ENCODE peak calls at places on chromosome 5, in six cellular contexts. D is cardiac muscle cell; A is body of pancreas; N is effector memory CD4-positive, alpha-beta T cell; G is mesenchymal stem cell; E is A549. L is an unnamed sample.

GRCh38 chr5:165130656-165131055 is 1625.2 kb downstream of the MAT2B start:
- DNase-seq in D (no peak), A (no peak), E (no peak), G (no peak), N (no peak), L (no peak)

GRCh38 chr5:141260458-141261237 is 15.5 kb downstream of the PCDHB15 start:
- DNase-seq in D (peak; percentile 3), E (peak; percentile 31), A (no peak), N (no peak), G (peak; percentile 26), L (no peak)

GRCh38 chr5:14261237-14261636 is 118.1 kb downstream of the TRIO start:
- DNase-seq in N (no peak), A (no peak), D (no peak), E (no peak), G (no peak), L (no peak)

GRCh38 chr5:8184455-8185063 is 315.6 kb downstream of the MTRR start:
- DNase-seq in D (peak; percentile 24), G (no peak), A (peak; percentile 63), N (no peak), E (peak; percentile 37), L (peak; percentile 50)

GRCh38 chr5:65855758-65856157 is 70.6 kb upstream of the ERBIN start:
- DNase-seq in A (no peak), D (no peak), E (no peak), N (no peak), G (no peak), L (no peak)

GRCh38 chr5:72369301-72370079 is 49.3 kb downstream of the PTCD2 start:
- DNase-seq in A (no peak), E (no peak), N (no peak), D (no peak), G (no peak), L (no peak)

GRCh38 chr5:169745441-169746146 is 108.5 kb downstream of the DOCK2 start:
- DNase-seq in N (no peak), G (peak; percentile 71), A (no peak), E (no peak), D (peak; percentile 50), L (no peak)

GRCh38 chr5:14149672-14150053 is 6.5 kb downstream of the TRIO start:
- DNase-seq in E (no peak), N (no peak), G (no peak), D (no peak), A (no peak), L (no peak)

GRCh38 chr5:89628876-89629635 is 746.1 kb upstream of the MEF2C start:
- DNase-seq in E (no peak), A (no peak), N (no peak), D (peak; percentile 8), G (peak; percentile 3), L (no peak)

GRCh38 chr5:77312411-77312810 is 101.9 kb downstream of the PDE8B start:
- DNase-seq in A (no peak), G (peak; percentile 68), E (peak; percentile 7), D (peak; percentile 47), N (no peak), L (no peak)

GRCh38 chr5:77882670-77883257 is 106.6 kb upstream of the TBCA start:
- DNase-seq in A (no peak), D (peak; percentile 85), E (peak; percentile 57), N (no peak), G (peak; percentile 57), L (no peak)

GRCh38 chr5:132134384-132134783 is 60.8 kb downstream of the CSF2 start:
- DNase-seq in E (peak; percentile 24), N (no peak), G (peak; percentile 31), D (peak; percentile 40), A (no peak), L (no peak)

GRCh38 chr5:33530183-33530962 is 89.6 kb downstream of the TARS1 start:
- DNase-seq in G (no peak), N (no peak), E (no peak), D (no peak), A (no peak), L (no peak)

GRCh38 chr5:92328584-92329259 is 945.6 kb upstream of the ARRDC3 start:
- DNase-seq in A (no peak), G (no peak), D (no peak), N (no peak), E (no peak), L (no peak)

GRCh38 chr5:56918054-56918453 is 8.7 kb downstream of the SETD9 start:
- DNase-seq in E (no peak), N (no peak), A (no peak), D (no peak), G (no peak), L (peak; percentile 34)

GRCh38 chr5:51860532-51861018 is 477.3 kb downstream of the ISL1 start:
- DNase-seq in G (no peak), E (no peak), N (no peak), A (no peak), D (no peak), L (peak; percentile 10)

GRCh38 chr5:160799160-160799559 is 52.9 kb downstream of the ATP10B start:
- DNase-seq in N (no peak), D (no peak), G (no peak), E (no peak), A (no peak), L (no peak)

GRCh38 chr5:88390007-88390385 is 121.4 kb upstream of the TMEM161B start:
- DNase-seq in A (no peak), E (no peak), N (no peak), D (no peak), G (no peak), L (no peak)
- H3K27ac ChIP-seq in A (no peak overlapping the region), E (no peak overlapping the region), N (no peak overlapping the region), D (no peak overlapping the region), G (no peak overlapping the region), L (no peak overlapping the region)

DNA sequence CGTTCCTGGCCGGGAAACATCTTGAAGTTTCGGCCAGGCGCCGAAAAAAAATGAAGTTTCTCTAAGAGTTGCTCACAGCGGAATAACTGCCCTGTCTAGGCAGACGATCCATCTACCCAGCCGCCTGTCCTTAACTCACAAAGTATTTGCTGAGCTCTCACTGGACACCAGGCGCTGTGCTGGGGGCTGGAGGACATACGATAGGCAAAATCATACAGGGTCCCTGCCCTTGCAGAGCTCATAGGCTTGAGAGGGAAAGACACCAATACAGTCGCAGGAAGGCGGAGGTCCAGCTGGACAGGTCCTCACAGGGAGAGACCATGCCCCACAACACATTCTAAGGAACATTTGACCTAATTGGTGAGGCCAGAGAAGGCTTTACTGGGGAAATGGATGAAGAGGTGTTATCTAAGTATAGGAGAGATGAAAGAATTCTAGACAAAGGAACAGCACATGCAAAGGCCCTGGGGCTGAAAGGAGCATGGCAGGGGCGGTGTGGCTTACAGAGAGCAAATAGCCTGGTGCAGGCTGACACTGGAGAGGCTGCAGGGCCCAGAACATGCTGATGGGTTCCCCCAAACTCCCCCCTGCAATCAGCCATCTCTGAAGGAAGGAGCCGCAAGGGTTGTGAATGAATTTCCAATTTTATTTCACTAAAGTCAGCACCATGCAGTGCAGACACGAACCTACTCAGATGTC is 2.0 kb upstream of the MXD3 start:
- DNase-seq in A (no peak), N (no peak), G (no peak), E (no peak), D (no peak), L (no peak)
- H3K4me1 ChIP-seq in A (peaks cover 56% of the 10 kb centered on the region), N (peaks cover 33% of the 10 kb centered on the region), G (peaks cover 29% of the 10 kb centered on the region), E (peaks cover 19% of the 10 kb centered on the region), D (no peaks in the 10 kb centered on the region), L (peaks cover 18% of the 10 kb centered on the region)

DNA sequence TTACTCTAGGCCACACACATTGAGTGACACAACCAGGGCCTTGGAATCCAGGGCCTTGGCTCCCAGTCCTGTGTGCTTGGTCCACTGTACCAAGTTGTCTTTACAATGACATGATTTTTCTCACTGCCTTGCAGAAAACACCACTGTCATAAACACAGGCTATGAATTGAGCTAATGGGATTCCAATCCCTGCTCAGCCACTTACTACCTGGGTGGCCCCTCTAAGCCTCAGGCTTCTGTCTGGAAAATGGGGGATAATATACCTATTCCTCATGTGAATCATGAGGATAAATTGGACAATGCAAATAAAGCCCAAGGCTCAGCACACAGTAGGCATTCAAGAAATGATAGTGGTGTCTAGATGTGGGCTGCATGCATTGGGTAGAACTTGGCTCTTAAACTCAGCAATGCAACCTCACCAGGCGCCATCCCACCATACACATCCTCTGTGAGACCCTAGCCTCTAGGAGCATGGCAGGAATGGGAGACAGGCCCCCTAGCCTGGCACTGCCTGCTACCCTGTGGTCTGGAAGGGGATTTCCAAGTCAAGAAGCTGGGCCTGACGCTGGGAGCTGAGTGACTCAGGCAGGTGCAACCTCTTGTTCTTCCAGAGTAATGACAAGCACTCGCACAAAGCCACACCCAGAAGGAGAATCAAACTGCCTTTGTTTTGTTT is 2.3 kb upstream of the TNIP1 start:
- DNase-seq in N (peak; percentile 76), A (no peak), D (no peak), E (peak; percentile 88), G (peak; percentile 50), L (peak; percentile 73)
- H3K27ac ChIP-seq in N (peak overlapping the region; percentile 99), A (no peak overlapping the region), D (no peak overlapping the region), E (peak overlapping the region; percentile 98), G (no peak overlapping the region), L (peak overlapping the region; percentile 100)

GRCh38 chr5:158928405-158928804 is 171.3 kb downstream of the EBF1 start:
- DNase-seq in G (no peak), D (no peak), A (no peak), E (no peak), N (no peak), L (no peak)
- H3K4me1 ChIP-seq in G (no peaks in the 10 kb centered on the region), D (no peaks in the 10 kb centered on the region), A (no peaks in the 10 kb centered on the region), E (no peaks in the 10 kb centered on the region), N (no peaks in the 10 kb centered on the region), L (no peaks in the 10 kb centered on the region)

GRCh38 chr5:142307491-142307890 is 17.3 kb downstream of the SPRY4 start:
- DNase-seq in G (no peak), E (no peak), N (no peak), A (no peak), D (no peak), L (no peak)
- H3K27ac ChIP-seq in G (no peak overlapping the region), E (no peak overlapping the region), N (no peak overlapping the region), A (no peak overlapping the region), D (no peak overlapping the region), L (no peak overlapping the region)

GRCh38 chr5:158234323-158235158 is 375.6 kb upstream of the CLINT1 start:
- DNase-seq in G (no peak), D (peak; percentile 42), N (no peak), A (no peak), E (no peak), L (peak; percentile 8)

GRCh38 chr5:158233735-158234322 is 374.9 kb upstream of the CLINT1 start:
- DNase-seq in G (no peak), A (no peak), D (no peak), N (no peak), E (no peak), L (no peak)

GRCh38 chr5:158235159-158235547 is 376.2 kb upstream of the CLINT1 start:
- DNase-seq in D (no peak), N (no peak), G (no peak), E (no peak), A (no peak), L (no peak)

DNA sequence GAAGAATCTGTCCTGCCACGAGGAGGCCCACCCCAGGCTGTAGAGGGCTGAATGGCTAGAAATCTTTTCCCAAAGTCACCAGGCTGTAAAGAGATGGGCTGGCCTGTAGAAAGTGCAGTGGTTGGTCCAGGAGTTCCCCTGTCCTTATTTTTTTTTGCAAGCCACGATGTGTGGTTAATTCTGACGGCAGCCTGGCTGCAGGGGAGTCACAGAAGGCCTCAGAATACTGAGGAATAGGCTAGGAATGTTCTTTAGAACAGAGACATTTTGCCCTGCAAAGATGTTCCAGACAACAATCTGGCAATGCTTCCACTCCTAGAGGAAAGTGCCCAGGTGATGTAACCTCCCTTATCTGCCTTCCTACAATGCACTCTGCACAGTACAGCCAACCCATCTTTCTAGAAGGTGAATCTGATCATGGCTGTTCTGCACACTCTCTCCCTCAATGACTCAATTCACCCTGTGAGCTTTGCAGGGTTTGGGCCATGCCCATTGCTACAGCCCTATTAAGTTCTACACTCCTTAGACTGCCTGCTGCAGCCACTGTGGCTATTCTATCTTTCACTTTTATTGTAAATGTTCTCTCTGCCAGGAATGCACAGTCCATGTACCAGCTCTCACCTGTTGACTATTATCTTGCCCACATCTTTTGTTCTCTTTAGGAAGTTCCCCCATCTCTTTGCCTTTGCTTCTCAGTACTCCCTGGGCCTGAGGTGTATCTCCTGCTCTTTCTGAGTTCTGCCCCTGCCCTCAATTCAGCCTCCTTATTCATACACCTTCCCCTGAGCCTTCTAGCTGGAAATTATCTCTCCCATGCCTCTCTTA is 377.8 kb upstream of the CLINT1 start:
- DNase-seq in N (no peak), D (peak; percentile 17), E (no peak), A (no peak), G (no peak), L (no peak)
- H3K4me1 ChIP-seq in N (no peaks in the 10 kb centered on the region), D (no peaks in the 10 kb centered on the region), E (no peaks in the 10 kb centered on the region), A (no peaks in the 10 kb centered on the region), G (no peaks in the 10 kb centered on the region), L (no peaks in the 10 kb centered on the region)